ENCODE peak calls at places on chromosomes 5 and 9, in nine cellular contexts. F is A549; G is fibroblast of gingiva; I is stimulated activated CD8-positive, alpha-beta memory T cell treated with anti-CD3 and anti-CD28 coated beads, Interleukin-7, amount 100 ng/mL, for 24 hours; Y is cardiac fibroblast; X is CMK; M is iPS-NIHi11; B is activated effector memory CD4-positive, alpha-beta T cell treated with Interleukin-2 at 50 U/mL for 16 hours; J is T-helper 9 cell. U is an unnamed sample.

GRCh38 chr9:114156658-114157421 is 1.5 kb downstream of the COL27A1 start:
- DNase-seq in G (peak; percentile 86), X (no peak), B (no peak), Y (peak; percentile 69), J (no peak), I (no peak), F (peak; percentile 28), M (peak; percentile 46), U (no peak)

GRCh38 chr5:83927140-83927733 is 206.6 kb upstream of the HAPLN1 start:
- DNase-seq in Y (peak; percentile 78), I (peak; percentile 4), M (peak; percentile 74), X (no peak), G (peak; percentile 40), J (peak; percentile 4), F (peak; percentile 16), B (no peak), U (no peak)

GRCh38 chr9:113541019-113541900 is 77.7 kb downstream of the RGS3 start:
- DNase-seq in F (peak; percentile 40), I (no peak), J (no peak), M (peak; percentile 94), G (peak; percentile 44), B (no peak), X (no peak), Y (peak; percentile 32), U (no peak)

GRCh38 chr5:168014423-168014822 is 277.0 kb upstream of the WWC1 start:
- DNase-seq in I (no peak), G (no peak), X (no peak), M (no peak), Y (no peak), B (no peak), F (no peak), J (no peak), U (no peak)

GRCh38 chr5:180111273-180111695 is 39.7 kb upstream of the RNF130 start:
- DNase-seq in G (no peak), F (no peak), B (no peak), Y (no peak), X (no peak), M (no peak), J (no peak), I (no peak), U (no peak)

GRCh38 chr5:17150498-17150897 is 66.9 kb upstream of the BASP1 start:
- DNase-seq in X (no peak), G (no peak), J (no peak), M (no peak), Y (no peak), I (no peak), F (no peak), B (no peak), U (no peak)

GRCh38 chr5:178143901-178144300 is 9.8 kb downstream of the NHP2 start:
- DNase-seq in F (no peak), Y (no peak), B (no peak), J (no peak), X (no peak), M (no peak), I (no peak), G (no peak), U (no peak)

GRCh38 chr5:139884144-139884543 is 88.5 kb downstream of the PSD2 start:
- DNase-seq in M (no peak), Y (no peak), I (no peak), X (no peak), G (no peak), J (no peak), F (no peak), B (no peak), U (no peak)

GRCh38 chr9:77015291-77016048 is 4.0 kb upstream of the FOXB2 start:
- DNase-seq in X (no peak), F (no peak), J (no peak), Y (no peak), G (no peak), B (no peak), M (no peak), I (no peak), U (no peak)

GRCh38 chr5:167361841-167362240 is 929.6 kb upstream of the WWC1 start:
- DNase-seq in J (no peak), Y (no peak), F (no peak), I (no peak), G (no peak), X (no peak), M (no peak), B (no peak), U (no peak)

GRCh38 chr5:80061005-80061404 is 25.9 kb downstream of the THBS4 start:
- DNase-seq in J (no peak), X (no peak), G (peak; percentile 40), B (no peak), I (no peak), M (no peak), Y (no peak), F (no peak), U (no peak)

GRCh38 chr5:79636981-79637733 is 24.9 kb downstream of the TENT2 start:
- DNase-seq in X (no peak), J (no peak), Y (peak; percentile 35), G (peak; percentile 15), F (no peak), I (no peak), B (no peak), M (no peak), U (no peak)